ENCODE peak calls at places on chromosome 21, in six cellular contexts. G is AG09309; T is activated T-helper 9 cell treated with anti-CD3 and anti-CD28 coated beads, Interleukin-2, amount 50 U/mL, for 16 hours; M is EH; Z is mesothelial cell of epicardium; R is anterior cingulate cortex. V is an unnamed sample.

GRCh38 chr21:16193758-16194606 is 464.2 kb downstream of the USP25 start:
- DNase-seq in M (peak; percentile 63), Z (no peak), T (no peak), G (peak; percentile 33), R (peak; percentile 10), V (no peak)

GRCh38 chr21:36709030-36709867 is 10.3 kb downstream of the SIM2 start:
- DNase-seq in T (no peak), G (no peak), M (no peak), R (no peak), Z (no peak), V (no peak)

GRCh38 chr21:26148071-26148470 is 22.5 kb downstream of the APP start:
- DNase-seq in Z (no peak), T (no peak), M (peak; percentile 80), G (no peak), R (no peak), V (no peak)

GRCh38 chr21:39087976-39088370 is 95.3 kb downstream of the PSMG1 start:
- DNase-seq in R (no peak), M (no peak), G (no peak), T (no peak), Z (no peak), V (no peak)

GRCh38 chr21:25555492-25555891 is 51.8 kb downstream of the MRPL39 start:
- DNase-seq in R (no peak), T (no peak), M (no peak), Z (no peak), G (no peak), V (no peak)

GRCh38 chr21:44548922-44549321 is 2.4 kb downstream of the KRTAP10-2 start:
- DNase-seq in Z (no peak), R (no peak), G (no peak), M (no peak), T (no peak), V (no peak)

GRCh38 chr21:38067086-38067739 is 151.0 kb upstream of the KCNJ6 start:
- DNase-seq in Z (no peak), M (no peak), G (no peak), R (no peak), T (no peak), V (no peak)

GRCh38 chr21:32807717-32808380 is 36.3 kb upstream of the PAXBP1 start:
- DNase-seq in R (no peak), T (no peak), M (peak; percentile 52), Z (no peak), G (peak; percentile 49), V (no peak)

GRCh38 chr21:45308211-45309068 is 20.7 kb upstream of the POFUT2 start:
- DNase-seq in M (peak; percentile 78), T (no peak), G (no peak), Z (no peak), R (no peak), V (no peak)

GRCh38 chr21:42676799-42677198 is 23.4 kb downstream of the PDE9A start:
- DNase-seq in Z (no peak), G (no peak), R (no peak), T (no peak), M (no peak), V (no peak)

GRCh38 chr21:34693192-34693810 is 24.5 kb downstream of the CLIC6 start:
- DNase-seq in R (no peak), Z (no peak), T (no peak), G (peak; percentile 29), M (peak; percentile 78), V (peak; percentile 41)

GRCh38 chr21:29481641-29482040 is 182.9 kb downstream of the BACH1 start:
- DNase-seq in T (no peak), G (peak; percentile 50), Z (no peak), M (peak; percentile 95), R (no peak), V (no peak)

GRCh38 chr21:36512971-36513370 is 33.0 kb upstream of the CLDN14 start:
- DNase-seq in Z (no peak), G (no peak), R (no peak), M (no peak), T (no peak), V (no peak)

GRCh38 chr21:37338671-37339526 is 27.7 kb upstream of the DYRK1A start:
- DNase-seq in R (no peak), T (no peak), M (peak; percentile 100), Z (peak; percentile 25), G (peak; percentile 94), V (peak; percentile 84)

GRCh38 chr21:42162831-42163510 is 56.0 kb upstream of the ABCG1 start:
- DNase-seq in G (no peak), T (no peak), Z (no peak), R (no peak), M (no peak), V (no peak)

GRCh38 chr21:39033878-39034589 is 149.2 kb downstream of the PSMG1 start:
- DNase-seq in R (no peak), G (no peak), M (no peak), Z (no peak), T (no peak), V (no peak)

GRCh38 chr21:36059823-36060158 is 535 bp downstream of the SETD4 start:
- DNase-seq in M (no peak), Z (peak; percentile 28), G (no peak), R (no peak), T (no peak), V (peak; percentile 27)

GRCh38 chr21:42847726-42848125 is 31.6 kb downstream of the WDR4 start:
- DNase-seq in T (no peak), Z (no peak), M (no peak), G (no peak), R (no peak), V (no peak)

V was measured in Panc1.